ENCODE peak calls at places on chromosomes 11 and 22, in four cellular contexts. One of them, this sample, is unnamed.

GRCh38 chr11:17012179-17012578 is 2.0 kb downstream of the PLEKHA7 start:
- DNase-seq in IMR-90: no peak
- DNase-seq in fibroblast of mammary gland: no peak
- DNase-seq in omental fat pad: no peak
- DNase-seq in this sample: no peak

GRCh38 chr11:111162306-111162705 is 83.2 kb upstream of the POU2AF2 start:
- DNase-seq in fibroblast of mammary gland: no peak
- DNase-seq in IMR-90: peak; percentile 59
- DNase-seq in omental fat pad: no peak
- DNase-seq in this sample: no peak

GRCh38 chr11:75491465-75491864 is 34.3 kb downstream of the GDPD5 start:
- DNase-seq in fibroblast of mammary gland: no peak
- DNase-seq in omental fat pad: no peak
- DNase-seq in IMR-90: no peak
- DNase-seq in this sample: no peak

GRCh38 chr11:79121351-79121750 is 319.5 kb downstream of the TENM4 start:
- DNase-seq in omental fat pad: no peak
- DNase-seq in fibroblast of mammary gland: no peak
- DNase-seq in IMR-90: peak; percentile 19
- DNase-seq in this sample: no peak

GRCh38 chr22:23061471-23062280 is 8.6 kb upstream of the GNAZ start:
- DNase-seq in omental fat pad: no peak
- DNase-seq in IMR-90: no peak
- DNase-seq in fibroblast of mammary gland: no peak
- DNase-seq in this sample: peak; percentile 72

GRCh38 chr11:116935089-116935488 is 97.7 kb upstream of the APOA1 start:
- DNase-seq in IMR-90: no peak
- DNase-seq in omental fat pad: no peak
- DNase-seq in fibroblast of mammary gland: no peak
- DNase-seq in this sample: no peak

GRCh38 chr11:127471662-127472061 is 471.1 kb upstream of the KIRREL3 start:
- DNase-seq in IMR-90: no peak
- DNase-seq in omental fat pad: no peak
- DNase-seq in fibroblast of mammary gland: no peak
- DNase-seq in this sample: no peak

GRCh38 chr11:30426781-30427180 is 103.9 kb downstream of the ARL14EP start:
- DNase-seq in fibroblast of mammary gland: no peak
- DNase-seq in omental fat pad: no peak
- DNase-seq in IMR-90: no peak
- DNase-seq in this sample: no peak

GRCh38 chr11:66749091-66749490 is 20.1 kb upstream of the SPTBN2 start:
- DNase-seq in fibroblast of mammary gland: no peak
- DNase-seq in IMR-90: no peak
- DNase-seq in omental fat pad: no peak
- DNase-seq in this sample: no peak